ENCODE peak calls at places on chromosomes 12 and 14, in four cellular contexts. One of them, this sample, is unnamed.

GRCh38 chr14:83611906-83612305 is 1918.0 kb upstream of the FLRT2 start:
- DNase-seq in neural progenitor cell: no peak
- DNase-seq in cardiac muscle cell: no peak
- DNase-seq in AG10803: no peak
- DNase-seq in this sample: no peak

GRCh38 chr14:19851365-19851764 is 23.6 kb upstream of the OR4K2 start:
- DNase-seq in neural progenitor cell: no peak
- DNase-seq in cardiac muscle cell: no peak
- DNase-seq in AG10803: no peak
- DNase-seq in this sample: no peak

GRCh38 chr12:3326850-3327780 is 163.9 kb upstream of the PRMT8 start:
- DNase-seq in neural progenitor cell: no peak
- DNase-seq in cardiac muscle cell: no peak
- DNase-seq in AG10803: no peak
- DNase-seq in this sample: no peak

GRCh38 chr12:2860170-2860569 is 3.3 kb upstream of the TEX52 start:
- DNase-seq in neural progenitor cell: no peak
- DNase-seq in cardiac muscle cell: no peak
- DNase-seq in AG10803: no peak
- DNase-seq in this sample: no peak

GRCh38 chr14:22630486-22630885 is 13.7 kb downstream of the OR6J1 start:
- DNase-seq in neural progenitor cell: no peak
- DNase-seq in cardiac muscle cell: peak
- DNase-seq in AG10803: peak
- DNase-seq in this sample: no peak

GRCh38 chr14:73787760-73788508 is 63.7 kb upstream of the PTGR2 start:
- DNase-seq in neural progenitor cell: peak
- DNase-seq in cardiac muscle cell: peak
- DNase-seq in AG10803: no peak
- DNase-seq in this sample: peak

GRCh38 chr12:74339211-74339610 is 198.4 kb upstream of the ATXN7L3B start:
- DNase-seq in neural progenitor cell: no peak
- DNase-seq in cardiac muscle cell: no peak
- DNase-seq in AG10803: no peak
- DNase-seq in this sample: no peak

GRCh38 chr14:71395151-71395604 is 487.9 kb downstream of the PCNX1 start:
- DNase-seq in neural progenitor cell: no peak
- DNase-seq in cardiac muscle cell: peak
- DNase-seq in AG10803: peak
- DNase-seq in this sample: no peak

GRCh38 chr14:102878174-102878969 is 44.1 kb upstream of the AMN start:
- DNase-seq in neural progenitor cell: no peak
- DNase-seq in cardiac muscle cell: no peak
- DNase-seq in AG10803: no peak
- DNase-seq in this sample: no peak

GRCh38 chr12:113476093-113476986 is 4.7 kb upstream of the LHX5 start:
- DNase-seq in neural progenitor cell: peak
- DNase-seq in cardiac muscle cell: no peak
- DNase-seq in AG10803: no peak
- DNase-seq in this sample: no peak

GRCh38 chr12:49565119-49565955 is 2.6 kb downstream of the MCRS1 start:
- DNase-seq in neural progenitor cell: no peak
- DNase-seq in cardiac muscle cell: no peak
- DNase-seq in AG10803: no peak
- DNase-seq in this sample: no peak

GRCh38 chr12:2416158-2416557 is 363.4 kb downstream of the CACNA1C start:
- DNase-seq in neural progenitor cell: no peak
- DNase-seq in cardiac muscle cell: no peak
- DNase-seq in AG10803: no peak
- DNase-seq in this sample: no peak

GRCh38 chr14:102326583-102326982 is 7.0 kb downstream of the ZNF839 start:
- DNase-seq in neural progenitor cell: no peak
- DNase-seq in cardiac muscle cell: no peak
- DNase-seq in AG10803: no peak
- DNase-seq in this sample: no peak

GRCh38 chr12:99810718-99811593 is 163.4 kb downstream of the GARIN6 start:
- DNase-seq in neural progenitor cell: no peak
- DNase-seq in cardiac muscle cell: peak
- DNase-seq in AG10803: peak
- DNase-seq in this sample: peak

GRCh38 chr14:89507926-89508460 is 91.0 kb upstream of the FOXN3 start:
- DNase-seq in neural progenitor cell: no peak
- DNase-seq in cardiac muscle cell: no peak
- DNase-seq in AG10803: peak
- DNase-seq in this sample: no peak

GRCh38 chr14:22898302-22898894 is 15.4 kb downstream of the REM2 start:
- DNase-seq in neural progenitor cell: no peak
- DNase-seq in cardiac muscle cell: peak
- DNase-seq in AG10803: peak
- DNase-seq in this sample: peak

GRCh38 chr14:105005329-105005928 is 15.5 kb downstream of the CDCA4 start:
- DNase-seq in neural progenitor cell: no peak
- DNase-seq in cardiac muscle cell: no peak
- DNase-seq in AG10803: no peak
- DNase-seq in this sample: no peak

GRCh38 chr14:87898301-87898700 is 94.7 kb downstream of the GALC start:
- DNase-seq in neural progenitor cell: no peak
- DNase-seq in cardiac muscle cell: no peak
- DNase-seq in AG10803: no peak
- DNase-seq in this sample: no peak

GRCh38 chr14:35159742-35160409 is 37.5 kb downstream of the PRORP start:
- DNase-seq in neural progenitor cell: no peak
- DNase-seq in cardiac muscle cell: peak
- DNase-seq in AG10803: peak
- DNase-seq in this sample: no peak

GRCh38 chr14:79837699-79838098 is 373.6 kb downstream of the DIO2 start:
- DNase-seq in neural progenitor cell: no peak
- DNase-seq in cardiac muscle cell: no peak
- DNase-seq in AG10803: no peak
- DNase-seq in this sample: no peak

GRCh38 chr14:61080591-61081010 is 99.6 kb downstream of the SLC38A6 start:
- DNase-seq in neural progenitor cell: no peak
- DNase-seq in cardiac muscle cell: no peak
- DNase-seq in AG10803: peak
- DNase-seq in this sample: no peak

GRCh38 chr12:27733052-27733656 is 22.5 kb downstream of the MRPS35 start:
- DNase-seq in neural progenitor cell: peak
- DNase-seq in cardiac muscle cell: peak
- DNase-seq in AG10803: peak
- DNase-seq in this sample: peak

GRCh38 chr12:80068173-80068572 is 31.2 kb upstream of the OTOGL start:
- DNase-seq in neural progenitor cell: peak
- DNase-seq in cardiac muscle cell: no peak
- DNase-seq in AG10803: no peak
- DNase-seq in this sample: no peak

GRCh38 chr12:59595097-59595496 is 732 bp upstream of the SLC16A7 start:
- DNase-seq in neural progenitor cell: no peak
- DNase-seq in cardiac muscle cell: no peak
- DNase-seq in AG10803: no peak
- DNase-seq in this sample: peak

GRCh38 chr12:49673446-49674317 is 33.5 kb downstream of the FMNL3 start:
- DNase-seq in neural progenitor cell: peak
- DNase-seq in cardiac muscle cell: peak
- DNase-seq in AG10803: peak
- DNase-seq in this sample: peak

GRCh38 chr12:123269395-123269892 is 2.2 kb downstream of the CDK2AP1 start:
- DNase-seq in neural progenitor cell: peak
- DNase-seq in cardiac muscle cell: peak
- DNase-seq in AG10803: peak
- DNase-seq in this sample: peak

GRCh38 chr12:67693895-67694294 is 45.4 kb downstream of the DYRK2 start:
- DNase-seq in neural progenitor cell: no peak
- DNase-seq in cardiac muscle cell: no peak
- DNase-seq in AG10803: no peak
- DNase-seq in this sample: no peak

GRCh38 chr14:29799718-29800117 is 127.9 kb downstream of the PRKD1 start:
- DNase-seq in neural progenitor cell: no peak
- DNase-seq in cardiac muscle cell: no peak
- DNase-seq in AG10803: no peak
- DNase-seq in this sample: no peak

GRCh38 chr12:105107497-105108371 is at the start of gene WASHC4:
- DNase-seq in neural progenitor cell: peak
- DNase-seq in cardiac muscle cell: peak
- DNase-seq in AG10803: peak
- DNase-seq in this sample: peak

GRCh38 chr14:102819790-102820330 is 42.6 kb downstream of the TRAF3 start:
- DNase-seq in neural progenitor cell: no peak
- DNase-seq in cardiac muscle cell: no peak
- DNase-seq in AG10803: no peak
- DNase-seq in this sample: no peak

GRCh38 chr12:48796976-48797375 is 8.1 kb upstream of the ADCY6 start:
- DNase-seq in neural progenitor cell: no peak
- DNase-seq in cardiac muscle cell: no peak
- DNase-seq in AG10803: peak
- DNase-seq in this sample: no peak

GRCh38 chr12:131559517-131560516 is 151.1 kb upstream of the SFSWAP start:
- DNase-seq in neural progenitor cell: no peak
- DNase-seq in cardiac muscle cell: no peak
- DNase-seq in AG10803: no peak
- DNase-seq in this sample: peak

GRCh38 chr14:106209745-106210144 is 683.4 kb downstream of the TMEM121 start:
- DNase-seq in neural progenitor cell: no peak
- DNase-seq in cardiac muscle cell: no peak
- DNase-seq in AG10803: no peak
- DNase-seq in this sample: no peak

GRCh38 chr12:8648598-8649205 is 13.9 kb downstream of the MFAP5 start:
- DNase-seq in neural progenitor cell: no peak
- DNase-seq in cardiac muscle cell: no peak
- DNase-seq in AG10803: no peak
- DNase-seq in this sample: no peak

GRCh38 chr14:66645716-66646115 is 137.8 kb downstream of the GPHN start:
- DNase-seq in neural progenitor cell: no peak
- DNase-seq in cardiac muscle cell: peak
- DNase-seq in AG10803: no peak
- DNase-seq in this sample: no peak

GRCh38 chr14:94392510-94392935 is 4.1 kb upstream of the SERPINA1 start:
- DNase-seq in neural progenitor cell: no peak
- DNase-seq in cardiac muscle cell: peak
- DNase-seq in AG10803: peak
- DNase-seq in this sample: no peak

GRCh38 chr14:67583711-67584644 is 16.1 kb downstream of the PIGH start:
- DNase-seq in neural progenitor cell: peak
- DNase-seq in cardiac muscle cell: peak
- DNase-seq in AG10803: peak
- DNase-seq in this sample: peak

GRCh38 chr14:64801046-64801445 is 78.7 kb downstream of the SPTB start:
- DNase-seq in neural progenitor cell: no peak
- DNase-seq in cardiac muscle cell: no peak
- DNase-seq in AG10803: no peak
- DNase-seq in this sample: no peak

This sample was measured in erythroblast.